ENCODE peak calls at places on chromosomes 16 and 17, in four cellular contexts. R is IMR-90, X is stomach, W is heart left ventricle. J is an unnamed sample.
A peak's percentile ranks its signal among the peaks of the same experiment; 100 is the strongest.

GRCh38 chr16:85342348-85342747 is 230.1 kb upstream of the CIBAR2 start:
- DNase-seq in X (no peak), W (no peak), R (no peak), J (no peak)

GRCh38 chr17:48601184-48601527 is 3.6 kb downstream of the HOXB6 start:
- DNase-seq in X (no peak), R (no peak), W (no peak), J (no peak)

GRCh38 chr17:9236286-9237052 is 215.2 kb downstream of the NTN1 start:
- DNase-seq in X (no peak), R (no peak), W (peak; percentile 22), J (no peak)

GRCh38 chr17:50375858-50376538 is 3.0 kb downstream of the EME1 start:
- DNase-seq in R (no peak), W (no peak), X (no peak), J (no peak)

GRCh38 chr16:2188395-2188794 is 8.0 kb downstream of the CASKIN1 start:
- DNase-seq in X (no peak), R (no peak), W (no peak), J (no peak)

GRCh38 chr17:66805567-66805966 is 29.4 kb upstream of the CACNG5 start:
- DNase-seq in R (no peak), W (no peak), X (no peak), J (no peak)

GRCh38 chr17:6704472-6705052 is 8.6 kb downstream of the SLC13A5 start:
- DNase-seq in X (no peak), W (no peak), R (no peak), J (no peak)

GRCh38 chr16:1713933-1714332 is 7.9 kb downstream of the MAPK8IP3 start:
- DNase-seq in X (no peak), W (no peak), R (no peak), J (no peak)

GRCh38 chr16:52863000-52863399 is 189.7 kb downstream of the CHD9NB start:
- DNase-seq in X (peak; percentile 68), W (no peak), R (no peak), J (no peak)

GRCh38 chr17:8152112-8152775 is at the start of gene PER1:
- DNase-seq in R (peak; percentile 93), W (peak; percentile 99), X (peak; percentile 97), J (peak; percentile 99)

GRCh38 chr16:70437017-70437581 is 1.8 kb downstream of the ST3GAL2 start:
- DNase-seq in R (peak; percentile 94), W (no peak), X (no peak), J (no peak)

GRCh38 chr17:57125406-57125805 is 40.4 kb downstream of the AKAP1 start:
- DNase-seq in X (no peak), R (no peak), W (no peak), J (no peak)
- H3K36me3 ChIP-seq in X (peaks cover 66% of the 10 kb centered on the region), R (peaks cover 3% of the 10 kb centered on the region), W (peaks cover 52% of the 10 kb centered on the region), J (no peaks in the 10 kb centered on the region)

GRCh38 chr17:75684924-75685323 is 17.8 kb downstream of the SAP30BP start:
- DNase-seq in W (no peak), X (peak; percentile 58), R (no peak), J (no peak)

GRCh38 chr17:75683467-75684041 is 16.4 kb downstream of the SAP30BP start:
- DNase-seq in R (peak; percentile 80), X (peak; percentile 56), W (no peak), J (no peak)

GRCh38 chr17:75688209-75688771 is 21.2 kb downstream of the SAP30BP start:
- DNase-seq in R (no peak), W (no peak), X (peak; percentile 39), J (no peak)

GRCh38 chr17:75684249-75684648 is 17.1 kb downstream of the SAP30BP start:
- DNase-seq in R (peak; percentile 42), W (no peak), X (no peak), J (no peak)

DNA sequence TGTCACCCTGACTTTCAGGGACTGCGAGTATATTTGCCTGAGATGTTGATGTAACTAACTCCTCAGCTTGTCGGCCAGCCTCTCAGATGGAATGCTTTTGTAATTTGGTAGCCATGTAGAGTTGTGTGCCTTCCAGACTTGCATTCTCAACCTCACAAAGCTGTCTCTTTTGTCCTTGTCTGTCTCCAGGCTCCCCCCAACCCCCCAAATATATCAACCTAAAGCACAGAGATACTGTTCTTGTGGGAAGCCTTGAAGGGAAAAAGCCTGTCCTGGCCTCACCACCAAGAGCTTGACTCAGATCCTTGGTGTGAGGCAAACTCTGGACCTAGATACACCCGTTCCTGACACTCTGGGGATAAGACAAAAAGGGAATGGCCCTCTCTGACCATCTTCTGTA is 18.4 kb downstream of the SAP30BP start:
- DNase-seq in R (no peak), W (no peak), X (no peak), J (no peak)
- H3K4me3 ChIP-seq in R (no peak overlapping the region), W (no peak overlapping the region), X (no peak overlapping the region), J (no peak overlapping the region)

DNA sequence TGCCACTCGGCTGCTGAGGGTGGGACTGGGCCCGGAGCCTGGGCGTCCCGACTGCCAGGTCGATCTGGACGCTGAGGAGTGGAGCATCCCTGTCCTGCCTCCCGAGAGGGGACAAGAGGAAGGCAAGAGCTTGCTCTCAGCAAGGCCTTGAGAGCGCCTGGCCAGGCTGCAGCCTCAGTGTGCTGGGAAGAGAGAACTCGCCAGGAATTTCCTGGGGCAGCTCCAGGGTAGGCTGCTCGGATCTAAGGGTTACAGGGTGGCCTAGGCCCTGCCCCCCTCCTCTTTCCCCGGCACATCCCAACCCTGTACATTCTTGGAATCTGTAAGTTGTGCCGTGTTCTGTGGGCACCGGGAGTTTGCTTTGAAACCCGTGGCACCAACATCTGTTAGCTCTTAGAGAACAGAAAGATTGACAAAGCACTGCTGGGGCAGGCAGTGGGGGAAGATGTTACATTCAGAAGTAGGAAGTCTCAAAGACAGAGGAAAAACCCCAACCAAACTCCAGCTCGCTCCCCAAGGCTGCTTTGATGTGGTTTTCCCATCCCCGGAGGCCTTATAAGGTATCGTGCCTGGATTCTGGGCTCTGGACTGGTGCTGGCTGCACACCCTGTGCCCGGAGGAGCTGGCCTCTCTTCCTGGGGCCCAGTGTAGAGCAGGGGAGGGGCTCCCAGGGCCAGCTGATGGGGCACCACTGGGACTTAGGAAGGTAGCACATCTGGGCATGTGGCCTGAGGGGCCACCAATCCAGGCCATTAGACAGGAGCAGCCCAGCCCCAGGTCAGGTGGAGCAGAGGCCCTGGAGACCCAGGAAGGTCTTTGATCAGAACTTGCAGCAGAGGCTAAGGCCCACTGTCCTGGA is 55.2 kb downstream of the NKD1 start:
- DNase-seq in R (no peak), W (no peak), X (no peak), J (no peak)
- H3K36me3 ChIP-seq in R (no peaks in the 10 kb centered on the region), W (no peaks in the 10 kb centered on the region), X (no peaks in the 10 kb centered on the region), J (no peaks in the 10 kb centered on the region)

GRCh38 chr17:31522987-31523495 is 131.6 kb downstream of the RAB11FIP4 start:
- DNase-seq in R (no peak), X (no peak), W (no peak), J (no peak)
- H3K4me3 ChIP-seq in R (no peak overlapping the region), X (no peak overlapping the region), W (no peak overlapping the region), J (no peak overlapping the region)